ENCODE peak calls at places on chromosomes 5 and 9, in five cellular contexts. B is islet precursor cell; S is HuH-7.5; N is activated naive CD4-positive, alpha-beta T cell treated with anti-CD3 and anti-CD28 coated beads for 36 hours; M is GM12865. J is an unnamed sample.
A peak's percentile ranks its signal among the peaks of the same experiment; 100 is the strongest.

GRCh38 chr9:69371001-69371400 is 46.0 kb downstream of the ENTREP1 start:
- DNase-seq in B (no peak), S (no peak), N (no peak), M (no peak), J (no peak)

GRCh38 chr9:81397735-81398381 is 291.5 kb downstream of the TLE1 start:
- DNase-seq in B (no peak), S (no peak), N (no peak), M (no peak), J (no peak)

GRCh38 chr9:133163559-133164208 is at the start of gene GBGT1:
- DNase-seq in B (peak; percentile 86), S (no peak), N (peak; percentile 39), M (no peak), J (no peak)

GRCh38 chr5:7628248-7628647 is 222.7 kb downstream of the CFAP90 start:
- DNase-seq in B (no peak), S (no peak), N (no peak), M (no peak), J (no peak)

GRCh38 chr5:173395933-173396308 is 67.7 kb upstream of the STC2 start:
- DNase-seq in B (no peak), S (no peak), N (no peak), M (no peak), J (no peak)

GRCh38 chr9:120904061-120904998 is 22.3 kb downstream of the TRAF1 start:
- DNase-seq in B (no peak), S (no peak), N (peak; percentile 83), M (peak; percentile 39), J (no peak)

GRCh38 chr5:21823588-21823987 is 1029.6 kb downstream of the CDH12 start:
- DNase-seq in B (no peak), S (no peak), N (no peak), M (no peak), J (no peak)

GRCh38 chr9:81492710-81493447 is 196.5 kb downstream of the TLE1 start:
- DNase-seq in B (no peak), S (peak; percentile 58), N (no peak), M (no peak), J (peak; percentile 10)

GRCh38 chr9:133844876-133845658 is 106.9 kb upstream of the SARDH start:
- DNase-seq in B (no peak), S (no peak), N (peak; percentile 30), M (no peak), J (no peak)

GRCh38 chr5:75706775-75707174 is 10.5 kb downstream of the POC5 start:
- DNase-seq in B (no peak), S (no peak), N (no peak), M (no peak), J (no peak)

GRCh38 chr9:16625106-16625505 is 245.4 kb downstream of the BNC2 start:
- DNase-seq in B (no peak), S (no peak), N (no peak), M (no peak), J (no peak)

GRCh38 chr5:41010572-41010971 is 60.6 kb downstream of the MROH2B start:
- DNase-seq in B (no peak), S (no peak), N (no peak), M (no peak), J (no peak)

GRCh38 chr9:87525546-87526303 is 28.1 kb downstream of the DAPK1 start:
- DNase-seq in B (no peak), S (no peak), N (no peak), M (no peak), J (no peak)

GRCh38 chr9:91948423-91949292 is 1.4 kb downstream of the ROR2 start:
- DNase-seq in B (peak; percentile 83), S (no peak), N (peak; percentile 27), M (no peak), J (no peak)

GRCh38 chr5:151757233-151758140 is 944 bp downstream of the ATOX1 start:
- DNase-seq in B (peak; percentile 47), S (no peak), N (peak; percentile 54), M (peak; percentile 36), J (no peak)

GRCh38 chr5:43400082-43400481 is 12.1 kb downstream of the CCL28 start:
- DNase-seq in B (no peak), S (no peak), N (no peak), M (no peak), J (no peak)

GRCh38 chr9:130680836-130681768 is 12.5 kb upstream of the EXOSC2 start:
- DNase-seq in B (peak; percentile 94), S (peak; percentile 97), N (peak; percentile 55), M (peak; percentile 87), J (no peak)

GRCh38 chr5:112511920-112512319 is 92.8 kb upstream of the EPB41L4A start:
- DNase-seq in B (no peak), S (no peak), N (no peak), M (no peak), J (no peak)

GRCh38 chr5:176596689-176597416 is 13.1 kb downstream of the GPRIN1 start:
- DNase-seq in B (peak; percentile 76), S (peak; percentile 71), N (peak; percentile 70), M (peak; percentile 13), J (no peak)

GRCh38 chr9:121473229-121473628 is 26.4 kb downstream of the GGTA1 start:
- DNase-seq in B (no peak), S (no peak), N (no peak), M (no peak), J (no peak)

GRCh38 chr5:125142439-125142838 is 396.0 kb upstream of the ZNF608 start:
- DNase-seq in B (no peak), S (no peak), N (no peak), M (no peak), J (no peak)

GRCh38 chr5:1936413-1936812 is 53.7 kb upstream of the IRX4 start:
- DNase-seq in B (peak; percentile 67), S (no peak), N (no peak), M (no peak), J (no peak)

GRCh38 chr5:61205013-61205412 is 42.7 kb upstream of the SMIM15 start:
- DNase-seq in B (no peak), S (no peak), N (no peak), M (no peak), J (no peak)

GRCh38 chr5:156367602-156368001 is 40.6 kb downstream of the SGCD start:
- DNase-seq in B (peak; percentile 63), S (no peak), N (no peak), M (no peak), J (no peak)

GRCh38 chr5:164277720-164278119 is 772.3 kb downstream of the MAT2B start:
- DNase-seq in B (no peak), S (no peak), N (no peak), M (peak; percentile 8), J (no peak)

GRCh38 chr5:139482050-139482889 is at the start of gene STING1:
- DNase-seq in B (no peak), S (no peak), N (peak; percentile 90), M (peak; percentile 77), J (peak; percentile 92)

GRCh38 chr5:150389759-150390256 is 22.9 kb downstream of the CD74 start:
- DNase-seq in B (no peak), S (no peak), N (no peak), M (no peak), J (no peak)

GRCh38 chr9:18910435-18910834 is 122.6 kb downstream of the SAXO1 start:
- DNase-seq in B (no peak), S (no peak), N (no peak), M (no peak), J (no peak)

GRCh38 chr9:114910541-114910940 is 19.9 kb downstream of the TNFSF8 start:
- DNase-seq in B (no peak), S (no peak), N (no peak), M (no peak), J (peak; percentile 54)

GRCh38 chr5:53373420-53374188 is 106.8 kb upstream of the FST start:
- DNase-seq in B (no peak), S (no peak), N (no peak), M (no peak), J (no peak)

GRCh38 chr5:96733771-96734498 is 71.8 kb downstream of the CAST start:
- DNase-seq in B (peak; percentile 84), S (no peak), N (no peak), M (no peak), J (no peak)

GRCh38 chr5:151093476-151093889 is 12.6 kb upstream of the TNIP1 start:
- DNase-seq in B (no peak), S (no peak), N (no peak), M (peak; percentile 49), J (peak; percentile 28)

GRCh38 chr5:156256644-156257043 is 70.3 kb upstream of the SGCD start:
- DNase-seq in B (no peak), S (no peak), N (no peak), M (no peak), J (no peak)

GRCh38 chr9:131636593-131636992 is 91.3 kb downstream of the PRRT1B start:
- DNase-seq in B (no peak), S (no peak), N (no peak), M (no peak), J (no peak)

J was measured in Jurkat, Clone E6-1.